ENCODE peak calls at places on chromosomes 3 and 15, in ten cellular contexts. G is stimulated activated CD4-positive, alpha-beta T cell treated with anti-CD3 and anti-CD28 coated beads, Interleukin-1b, Interleukin-23, amount 100 ng/mL, for 24 hours; W is EH; F is NCI-H1092; V is neuronal stem cell; B is endothelial cell; Z is NCI-H2171 treated with DMSO at 0.1 percent for 48 hours; H is activated naive CD8-positive, alpha-beta T cell treated with anti-CD3 and anti-CD28 coated beads, Interleukin-2, amount 50 U/mL, for 16 hours; R is fibroblast of lung; K is activated CD8-positive, alpha-beta memory T cell treated with anti-CD3 and anti-CD28 coated beads for 1 hour. D is an unnamed sample.

GRCh38 chr15:31173790-31174450 is 72.4 kb upstream of the TRPM1 start:
- DNase-seq in G (no peak), W (no peak), F (no peak), V (no peak), B (no peak), Z (no peak), H (no peak), R (no peak), K (no peak), D (no peak)

GRCh38 chr3:111073186-111073585 is 1.6 kb downstream of the NECTIN3 start:
- DNase-seq in G (no peak), W (peak), F (no peak), V (no peak), B (no peak), Z (no peak), H (no peak), R (peak), K (no peak), D (no peak)

GRCh38 chr15:70533931-70534742 is 229.2 kb downstream of the UACA start:
- DNase-seq in G (no peak), W (peak), F (no peak), V (no peak), B (no peak), Z (no peak), H (no peak), R (no peak), K (no peak), D (no peak)

GRCh38 chr3:52859686-52860423 is 25.0 kb upstream of the MUSTN1 start:
- DNase-seq in G (no peak), W (no peak), F (peak), V (no peak), B (no peak), Z (no peak), H (no peak), R (no peak), K (no peak), D (no peak)

GRCh38 chr15:34986326-34987181 is 1.5 kb downstream of the ZNF770 start:
- DNase-seq in G (no peak), W (no peak), F (no peak), V (no peak), B (no peak), Z (no peak), H (no peak), R (no peak), K (no peak), D (no peak)

GRCh38 chr3:102510663-102511062 is 75.8 kb downstream of the ZPLD1 start:
- DNase-seq in G (no peak), W (no peak), F (no peak), V (no peak), B (no peak), Z (peak), H (no peak), R (peak), K (no peak), D (no peak)

GRCh38 chr3:58603606-58604005 is 26.4 kb upstream of the FAM107A start:
- DNase-seq in G (no peak), W (no peak), F (no peak), V (no peak), B (no peak), Z (no peak), H (no peak), R (no peak), K (no peak), D (no peak)

GRCh38 chr15:70342554-70343548 is 245.1 kb upstream of the TLE3 start:
- DNase-seq in G (no peak), W (no peak), F (no peak), V (no peak), B (no peak), Z (no peak), H (no peak), R (no peak), K (no peak), D (no peak)

GRCh38 chr3:166456291-166456690 is 619.1 kb upstream of the BCHE start:
- DNase-seq in G (no peak), W (no peak), F (no peak), V (no peak), B (no peak), Z (no peak), H (no peak), R (no peak), K (no peak), D (no peak)

GRCh38 chr3:184040010-184040409 is 8.5 kb downstream of the HTR3D start:
- DNase-seq in G (no peak), W (peak), F (no peak), V (no peak), B (peak), Z (peak), H (no peak), R (peak), K (no peak), D (no peak)

GRCh38 chr3:32076566-32076965 is 29.9 kb upstream of the GPD1L start:
- DNase-seq in G (no peak), W (no peak), F (no peak), V (no peak), B (no peak), Z (no peak), H (no peak), R (peak), K (no peak), D (no peak)

GRCh38 chr3:190359813-190360212 is 28.1 kb upstream of the CLDN16 start:
- DNase-seq in G (no peak), W (no peak), F (no peak), V (no peak), B (no peak), Z (no peak), H (no peak), R (no peak), K (no peak), D (no peak)

GRCh38 chr15:85563328-85563727 is 182.9 kb downstream of the AKAP13 start:
- DNase-seq in G (no peak), W (peak), F (no peak), V (no peak), B (no peak), Z (peak), H (no peak), R (peak), K (no peak), D (no peak)

GRCh38 chr3:187490366-187490765 is 122.2 kb downstream of the RTP4 start:
- DNase-seq in G (no peak), W (peak), F (no peak), V (no peak), B (no peak), Z (no peak), H (no peak), R (no peak), K (no peak), D (no peak)

GRCh38 chr3:52120576-52121458 is 33.4 kb downstream of the POC1A start:
- DNase-seq in G (no peak), W (peak), F (no peak), V (no peak), B (no peak), Z (peak), H (no peak), R (no peak), K (no peak), D (no peak)

GRCh38 chr3:106533097-106533496 is 664.3 kb upstream of the CBLB start:
- DNase-seq in G (no peak), W (peak), F (no peak), V (no peak), B (no peak), Z (no peak), H (no peak), R (peak), K (no peak), D (no peak)

GRCh38 chr3:139982404-139982803 is 47.4 kb downstream of the CLSTN2 start:
- DNase-seq in G (no peak), W (no peak), F (peak), V (no peak), B (no peak), Z (peak), H (no peak), R (no peak), K (no peak), D (no peak)

GRCh38 chr3:64595253-64595694 is 92.5 kb downstream of the ADAMTS9 start:
- DNase-seq in G (no peak), W (peak), F (no peak), V (no peak), B (no peak), Z (no peak), H (no peak), R (peak), K (no peak), D (no peak)

GRCh38 chr15:85831415-85832113 is 36.8 kb upstream of the KLHL25 start:
- DNase-seq in G (no peak), W (peak), F (peak), V (peak), B (peak), Z (peak), H (no peak), R (peak), K (no peak), D (no peak)

GRCh38 chr3:194042947-194043346 is 93.0 kb upstream of the HES1 start:
- DNase-seq in G (no peak), W (peak), F (no peak), V (no peak), B (no peak), Z (no peak), H (no peak), R (peak), K (no peak), D (no peak)

GRCh38 chr15:62392411-62392810 is 227.3 kb upstream of the C2CD4B start:
- DNase-seq in G (no peak), W (peak), F (no peak), V (peak), B (peak), Z (no peak), H (no peak), R (peak), K (no peak), D (no peak)

GRCh38 chr15:38130739-38131498 is 121.7 kb upstream of the SPRED1 start:
- DNase-seq in G (no peak), W (peak), F (no peak), V (no peak), B (no peak), Z (no peak), H (no peak), R (peak), K (no peak), D (peak)

GRCh38 chr3:32175607-32176197 is 62.8 kb upstream of the CMTM8 start:
- DNase-seq in G (peak), W (peak), F (peak), V (peak), B (peak), Z (peak), H (peak), R (peak), K (peak), D (no peak)

GRCh38 chr15:73633991-73634495 is 854 bp upstream of the NPTN start:
- DNase-seq in G (no peak), W (peak), F (no peak), V (no peak), B (peak), Z (no peak), H (no peak), R (peak), K (no peak), D (no peak)

GRCh38 chr3:75325716-75326115 is 338.4 kb upstream of the FRG2C start:
- DNase-seq in G (no peak), W (no peak), F (no peak), V (no peak), B (no peak), Z (no peak), H (no peak), R (no peak), K (no peak), D (no peak)

GRCh38 chr15:61237400-61237799 is 8.3 kb upstream of the RORA start:
- DNase-seq in G (no peak), W (no peak), F (no peak), V (no peak), B (no peak), Z (no peak), H (no peak), R (no peak), K (no peak), D (no peak)

GRCh38 chr3:186342197-186342596 is 19.8 kb downstream of the DGKG start:
- DNase-seq in G (no peak), W (no peak), F (no peak), V (no peak), B (no peak), Z (no peak), H (no peak), R (no peak), K (no peak), D (no peak)

GRCh38 chr3:14769531-14770325 is 49.0 kb upstream of the FGD5 start:
- DNase-seq in G (no peak), W (no peak), F (no peak), V (no peak), B (no peak), Z (no peak), H (no peak), R (no peak), K (no peak), D (no peak)

GRCh38 chr15:88073386-88073681 is 183.2 kb downstream of the NTRK3 start:
- DNase-seq in G (no peak), W (no peak), F (no peak), V (no peak), B (no peak), Z (no peak), H (no peak), R (no peak), K (no peak), D (no peak)

GRCh38 chr15:57631386-57632110 is 39.8 kb downstream of the MYZAP start:
- DNase-seq in G (no peak), W (no peak), F (no peak), V (no peak), B (no peak), Z (no peak), H (no peak), R (no peak), K (no peak), D (no peak)

GRCh38 chr3:113697192-113698090 is 999 bp upstream of the USF3 start:
- DNase-seq in G (peak), W (peak), F (peak), V (no peak), B (no peak), Z (peak), H (no peak), R (peak), K (no peak), D (no peak)

GRCh38 chr3:123104550-123104949 is 37.7 kb downstream of the PDIA5 start:
- DNase-seq in G (no peak), W (peak), F (no peak), V (no peak), B (no peak), Z (no peak), H (no peak), R (peak), K (no peak), D (no peak)

GRCh38 chr15:81749667-81750360 is 296.0 kb downstream of the MEX3B start:
- DNase-seq in G (no peak), W (no peak), F (peak), V (no peak), B (no peak), Z (peak), H (no peak), R (no peak), K (no peak), D (no peak)

GRCh38 chr3:46266598-46266997 is 24.3 kb downstream of the CCR3 start:
- DNase-seq in G (no peak), W (peak), F (no peak), V (no peak), B (no peak), Z (no peak), H (no peak), R (no peak), K (no peak), D (no peak)

GRCh38 chr3:66362541-66362941 is 138.3 kb downstream of the LRIG1 start:
- DNase-seq in G (no peak), W (peak), F (no peak), V (no peak), B (no peak), Z (no peak), H (no peak), R (peak), K (no peak), D (no peak)

GRCh38 chr15:23013681-23014080 is 25.7 kb downstream of the TUBGCP5 start:
- DNase-seq in G (no peak), W (no peak), F (no peak), V (no peak), B (no peak), Z (no peak), H (no peak), R (no peak), K (no peak), D (no peak)

D was measured in esophagus squamous epithelium.